ENCODE peak calls at places on chromosome 16, in four cellular contexts. One of them, this sample, is unnamed.

GRCh38 chr16:89358030-89359005 is 132.0 kb downstream of the ANKRD11 start:
- DNase-seq in right lobe of liver: no peak
- DNase-seq in fibroblast of mammary gland: no peak
- DNase-seq in Daoy: no peak
- DNase-seq in this sample: no peak

GRCh38 chr16:50308237-50308965 is 42.0 kb downstream of the ADCY7 start:
- DNase-seq in fibroblast of mammary gland: no peak
- DNase-seq in right lobe of liver: no peak
- DNase-seq in Daoy: no peak
- DNase-seq in this sample: no peak

GRCh38 chr16:57134982-57135381 is 42.6 kb downstream of the CPNE2 start:
- DNase-seq in Daoy: no peak
- DNase-seq in fibroblast of mammary gland: no peak
- DNase-seq in right lobe of liver: no peak
- DNase-seq in this sample: no peak

GRCh38 chr16:54076006-54076504 is 210.5 kb downstream of the IRX3 start:
- DNase-seq in right lobe of liver: no peak
- DNase-seq in fibroblast of mammary gland: no peak
- DNase-seq in Daoy: no peak
- DNase-seq in this sample: no peak

GRCh38 chr16:75971334-75971733 is 245.0 kb upstream of the CPHXL start:
- DNase-seq in fibroblast of mammary gland: no peak
- DNase-seq in Daoy: no peak
- DNase-seq in right lobe of liver: no peak
- DNase-seq in this sample: no peak

GRCh38 chr16:58850019-58850626 is 116.0 kb upstream of the GOT2 start:
- DNase-seq in Daoy: no peak
- DNase-seq in fibroblast of mammary gland: no peak
- DNase-seq in right lobe of liver: no peak
- DNase-seq in this sample: no peak

GRCh38 chr16:28845173-28846079 is 722 bp downstream of the TUFM start:
- DNase-seq in Daoy: peak
- DNase-seq in right lobe of liver: no peak
- DNase-seq in fibroblast of mammary gland: peak
- DNase-seq in this sample: peak

GRCh38 chr16:21598676-21599157 is 660 bp upstream of the METTL9 start:
- DNase-seq in fibroblast of mammary gland: no peak
- DNase-seq in Daoy: no peak
- DNase-seq in right lobe of liver: no peak
- DNase-seq in this sample: peak

GRCh38 chr16:30491744-30492308 is 19.3 kb downstream of the ITGAL start:
- DNase-seq in right lobe of liver: peak
- DNase-seq in Daoy: peak
- DNase-seq in fibroblast of mammary gland: peak
- DNase-seq in this sample: peak

GRCh38 chr16:66901626-66902025 is 17.1 kb downstream of the CDH16 start:
- DNase-seq in Daoy: no peak
- DNase-seq in fibroblast of mammary gland: no peak
- DNase-seq in right lobe of liver: peak
- DNase-seq in this sample: no peak

GRCh38 chr16:68287276-68288251 is 23.2 kb downstream of the SLC7A6OS start:
- DNase-seq in right lobe of liver: no peak
- DNase-seq in Daoy: peak
- DNase-seq in fibroblast of mammary gland: peak
- DNase-seq in this sample: peak

GRCh38 chr16:71201556-71201955 is 29.0 kb downstream of the HYDIN start:
- DNase-seq in fibroblast of mammary gland: no peak
- DNase-seq in right lobe of liver: no peak
- DNase-seq in Daoy: no peak
- DNase-seq in this sample: no peak

GRCh38 chr16:3022697-3023414 is 886 bp downstream of the HCFC1R1 start:
- DNase-seq in Daoy: no peak
- DNase-seq in right lobe of liver: no peak
- DNase-seq in fibroblast of mammary gland: peak
- DNase-seq in this sample: peak

GRCh38 chr16:60811051-60811608 is 1225.1 kb downstream of the CDH8 start:
- DNase-seq in Daoy: no peak
- DNase-seq in fibroblast of mammary gland: no peak
- DNase-seq in right lobe of liver: no peak
- DNase-seq in this sample: peak

GRCh38 chr16:54282202-54282922 is 4.2 kb downstream of the IRX3 start:
- DNase-seq in fibroblast of mammary gland: peak
- DNase-seq in Daoy: peak
- DNase-seq in right lobe of liver: peak
- DNase-seq in this sample: peak

GRCh38 chr16:76985362-76985761 is 205.6 kb upstream of the MON1B start:
- DNase-seq in right lobe of liver: no peak
- DNase-seq in fibroblast of mammary gland: no peak
- DNase-seq in Daoy: no peak
- DNase-seq in this sample: no peak

GRCh38 chr16:57469046-57469445 is 6.6 kb downstream of the POLR2C start:
- DNase-seq in right lobe of liver: no peak
- DNase-seq in fibroblast of mammary gland: no peak
- DNase-seq in Daoy: no peak
- DNase-seq in this sample: no peak

GRCh38 chr16:10668322-10669045 is 26.2 kb downstream of the TEKT5 start:
- DNase-seq in Daoy: peak
- DNase-seq in right lobe of liver: peak
- DNase-seq in fibroblast of mammary gland: peak
- DNase-seq in this sample: peak

GRCh38 chr16:65038125-65038524 is 83.7 kb downstream of the CDH11 start:
- DNase-seq in right lobe of liver: no peak
- DNase-seq in fibroblast of mammary gland: no peak
- DNase-seq in Daoy: no peak
- DNase-seq in this sample: peak

GRCh38 chr16:4275861-4276260 is 3.0 kb upstream of the TFAP4 start:
- DNase-seq in right lobe of liver: no peak
- DNase-seq in fibroblast of mammary gland: no peak
- DNase-seq in Daoy: no peak
- DNase-seq in this sample: no peak

GRCh38 chr16:66840883-66841282 is 3.3 kb upstream of the CA7 start:
- DNase-seq in right lobe of liver: no peak
- DNase-seq in Daoy: no peak
- DNase-seq in fibroblast of mammary gland: no peak
- DNase-seq in this sample: no peak

GRCh38 chr16:2985893-2986355 is 5.7 kb upstream of the PKMYT1 start:
- DNase-seq in right lobe of liver: peak
- DNase-seq in Daoy: no peak
- DNase-seq in fibroblast of mammary gland: no peak
- DNase-seq in this sample: no peak

GRCh38 chr16:22300427-22301071 is 3.3 kb downstream of the POLR3E start:
- DNase-seq in fibroblast of mammary gland: peak
- DNase-seq in right lobe of liver: peak
- DNase-seq in Daoy: peak
- DNase-seq in this sample: peak

GRCh38 chr16:82584553-82585152 is 42.1 kb upstream of the CDH13 start:
- DNase-seq in Daoy: peak
- DNase-seq in right lobe of liver: no peak
- DNase-seq in fibroblast of mammary gland: no peak
- DNase-seq in this sample: no peak

GRCh38 chr16:9499921-9500593 is 408.6 kb downstream of the HAPSTR1 start:
- DNase-seq in Daoy: no peak
- DNase-seq in right lobe of liver: no peak
- DNase-seq in fibroblast of mammary gland: no peak
- DNase-seq in this sample: no peak

GRCh38 chr16:66677179-66677578 is 19.4 kb downstream of the CMTM4 start:
- DNase-seq in fibroblast of mammary gland: no peak
- DNase-seq in Daoy: no peak
- DNase-seq in right lobe of liver: no peak
- DNase-seq in this sample: no peak

GRCh38 chr16:70390774-70391173 is 44.1 kb downstream of the DDX19A start:
- DNase-seq in right lobe of liver: no peak
- DNase-seq in fibroblast of mammary gland: no peak
- DNase-seq in Daoy: no peak
- DNase-seq in this sample: no peak

GRCh38 chr16:86044241-86044671 is 145.3 kb downstream of the IRF8 start:
- DNase-seq in right lobe of liver: peak
- DNase-seq in fibroblast of mammary gland: peak
- DNase-seq in Daoy: peak
- DNase-seq in this sample: peak

GRCh38 chr16:4089251-4089810 is 26.9 kb downstream of the ADCY9 start:
- DNase-seq in fibroblast of mammary gland: no peak
- DNase-seq in Daoy: no peak
- DNase-seq in right lobe of liver: no peak
- DNase-seq in this sample: no peak

GRCh38 chr16:50329446-50330189 is 39.2 kb downstream of the BRD7 start:
- DNase-seq in fibroblast of mammary gland: no peak
- DNase-seq in Daoy: no peak
- DNase-seq in right lobe of liver: no peak
- DNase-seq in this sample: no peak

GRCh38 chr16:67884684-67885083 is at the start of gene NRN1L:
- DNase-seq in Daoy: peak
- DNase-seq in right lobe of liver: peak
- DNase-seq in fibroblast of mammary gland: peak
- DNase-seq in this sample: peak

GRCh38 chr16:75420987-75421819 is 12.1 kb downstream of the CFDP1 start:
- DNase-seq in right lobe of liver: peak
- DNase-seq in Daoy: peak
- DNase-seq in fibroblast of mammary gland: peak
- DNase-seq in this sample: peak

GRCh38 chr16:49858200-49859129 is 2.6 kb upstream of the ZNF423 start:
- DNase-seq in Daoy: peak
- DNase-seq in fibroblast of mammary gland: peak
- DNase-seq in right lobe of liver: peak
- DNase-seq in this sample: peak

GRCh38 chr16:49921791-49922456 is 66.0 kb upstream of the ZNF423 start:
- DNase-seq in right lobe of liver: peak
- DNase-seq in fibroblast of mammary gland: peak
- DNase-seq in Daoy: peak
- DNase-seq in this sample: peak

GRCh38 chr16:19858006-19858653 is 26.5 kb downstream of the GPRC5B start:
- DNase-seq in right lobe of liver: no peak
- DNase-seq in fibroblast of mammary gland: peak
- DNase-seq in Daoy: peak
- DNase-seq in this sample: peak

This sample was measured in iris pigment epithelial cell.